ENCODE peak calls at places on chromosomes 3 and 15, in six cellular contexts. H, W, F, O, I and J are unnamed samples.

GRCh38 chr3:187963677-187964385 is 190.1 kb upstream of the LPP start:
- DNase-seq in H (no peak), W (no peak), F (no peak), O (no peak), I (peak), J (no peak)

GRCh38 chr15:72302955-72303354 is 17.0 kb downstream of the CELF6 start:
- DNase-seq in H (no peak), W (no peak), F (no peak), O (no peak), I (no peak), J (no peak)

GRCh38 chr3:50364573-50365079 is 5.3 kb upstream of the TMEM115 start:
- DNase-seq in H (no peak), W (no peak), F (no peak), O (no peak), I (peak), J (no peak)

GRCh38 chr3:185094691-185095090 is 58.2 kb downstream of the C3orf70 start:
- DNase-seq in H (peak), W (no peak), F (no peak), O (no peak), I (no peak), J (no peak)

GRCh38 chr15:50652671-50653070 is 33.9 kb downstream of the TRPM7 start:
- DNase-seq in H (no peak), W (no peak), F (peak), O (no peak), I (peak), J (no peak)

GRCh38 chr15:70633394-70633793 is 130.0 kb downstream of the UACA start:
- DNase-seq in H (no peak), W (no peak), F (peak), O (no peak), I (peak), J (no peak)

GRCh38 chr15:93111451-93111850 is 22.4 kb upstream of the RGMA start:
- DNase-seq in H (no peak), W (no peak), F (no peak), O (no peak), I (peak), J (no peak)

GRCh38 chr3:69178838-69179739 is 56.7 kb upstream of the LMOD3 start:
- DNase-seq in H (no peak), W (no peak), F (no peak), O (no peak), I (peak), J (no peak)

GRCh38 chr3:69748503-69748902 is 9.2 kb downstream of the MITF start:
- DNase-seq in H (no peak), W (peak), F (no peak), O (no peak), I (no peak), J (no peak)

GRCh38 chr15:94670436-94671034 is 439.2 kb downstream of the MCTP2 start:
- DNase-seq in H (peak), W (peak), F (no peak), O (no peak), I (peak), J (peak)

GRCh38 chr3:57729339-57730039 is 26.6 kb upstream of the SLMAP start:
- DNase-seq in H (peak), W (no peak), F (no peak), O (no peak), I (no peak), J (no peak)

GRCh38 chr3:162597221-162597620 is 1100.6 kb downstream of the OTOL1 start:
- DNase-seq in H (no peak), W (no peak), F (no peak), O (no peak), I (no peak), J (no peak)

GRCh38 chr15:57662802-57663201 is 43.7 kb upstream of the POLR2M start:
- DNase-seq in H (no peak), W (no peak), F (no peak), O (no peak), I (no peak), J (no peak)

GRCh38 chr3:48186993-48187578 is 1.1 kb downstream of the CDC25A start:
- DNase-seq in H (peak), W (peak), F (no peak), O (no peak), I (peak), J (no peak)

GRCh38 chr3:179853176-179853575 is 183.6 kb downstream of the PEX5L start:
- DNase-seq in H (peak), W (peak), F (no peak), O (no peak), I (no peak), J (no peak)

GRCh38 chr3:195828762-195829161 is 17.0 kb upstream of the MUC4 start:
- DNase-seq in H (no peak), W (no peak), F (no peak), O (no peak), I (peak), J (no peak)

GRCh38 chr3:188417329-188417728 is 263.4 kb downstream of the LPP start:
- DNase-seq in H (no peak), W (no peak), F (no peak), O (no peak), I (no peak), J (no peak)

GRCh38 chr3:195931582-195932273 is 23.4 kb upstream of the TNK2 start:
- DNase-seq in H (no peak), W (no peak), F (no peak), O (no peak), I (no peak), J (no peak)

GRCh38 chr3:55531266-55531665 is 44.2 kb upstream of the WNT5A start:
- DNase-seq in H (no peak), W (no peak), F (no peak), O (no peak), I (no peak), J (no peak)

GRCh38 chr3:134879991-134880390 is 84.9 kb downstream of the EPHB1 start:
- DNase-seq in H (no peak), W (no peak), F (no peak), O (no peak), I (no peak), J (no peak)

GRCh38 chr3:179236676-179237301 is 14.1 kb downstream of the KCNMB3 start:
- DNase-seq in H (no peak), W (peak), F (no peak), O (no peak), I (no peak), J (no peak)

GRCh38 chr3:52509753-52510328 is 14.7 kb downstream of the STAB1 start:
- DNase-seq in H (no peak), W (no peak), F (no peak), O (no peak), I (no peak), J (no peak)

GRCh38 chr15:61038387-61038786 is 190.7 kb downstream of the RORA start:
- DNase-seq in H (peak), W (peak), F (no peak), O (no peak), I (no peak), J (no peak)

GRCh38 chr3:138445654-138446053 is 11.2 kb downstream of the ESYT3 start:
- DNase-seq in H (no peak), W (no peak), F (no peak), O (no peak), I (no peak), J (no peak)

GRCh38 chr15:87871130-87871737 is 385.3 kb downstream of the NTRK3 start:
- DNase-seq in H (peak), W (no peak), F (no peak), O (no peak), I (no peak), J (no peak)

GRCh38 chr3:184354121-184354728 is 7.2 kb downstream of the CLCN2 start:
- DNase-seq in H (no peak), W (peak), F (peak), O (peak), I (peak), J (no peak)

GRCh38 chr3:104460477-104461406 is 906.0 kb upstream of the ALCAM start:
- DNase-seq in H (peak), W (peak), F (peak), O (no peak), I (peak), J (peak)

GRCh38 chr15:92801774-92802464 is 98.2 kb upstream of the CHD2 start:
- DNase-seq in H (peak), W (peak), F (no peak), O (no peak), I (peak), J (no peak)

GRCh38 chr15:59168536-59168935 is 38.1 kb upstream of the LDHAL6B start:
- DNase-seq in H (peak), W (peak), F (no peak), O (no peak), I (no peak), J (no peak)

GRCh38 chr3:48232734-48233133 is 8.2 kb upstream of the ZNF589 start:
- DNase-seq in H (peak), W (peak), F (peak), O (peak), I (peak), J (peak)

GRCh38 chr3:7272203-7272602 is 411.3 kb downstream of the GRM7 start:
- DNase-seq in H (no peak), W (peak), F (no peak), O (no peak), I (no peak), J (no peak)

GRCh38 chr15:101068961-101069734 is 150.0 kb downstream of the LRRK1 start:
- DNase-seq in H (peak), W (peak), F (peak), O (peak), I (peak), J (peak)

GRCh38 chr3:28240440-28240839 is 979 bp upstream of the CMC1 start:
- DNase-seq in H (no peak), W (no peak), F (peak), O (peak), I (no peak), J (no peak)

GRCh38 chr3:189270248-189270832 is 98.6 kb downstream of the TPRG1 start:
- DNase-seq in H (peak), W (peak), F (peak), O (no peak), I (peak), J (no peak)

GRCh38 chr15:23570466-23570865 is 5.0 kb downstream of the MKRN3 start:
- DNase-seq in H (no peak), W (no peak), F (no peak), O (no peak), I (peak), J (peak)

GRCh38 chr3:143123353-143123974 is 3.9 kb downstream of the CHST2 start:
- DNase-seq in H (no peak), W (no peak), F (no peak), O (no peak), I (peak), J (no peak)
- H3K9ac ChIP-seq in H (no peak), W (peak), F (no peak), O (no peak), I (no peak), J (no peak)

GRCh38 chr15:91114301-91114700 is 14.2 kb downstream of the SV2B start:
- DNase-seq in H (no peak), W (no peak), F (no peak), O (no peak), I (no peak), J (no peak)
- H4K91ac ChIP-seq in H (no peak), W (no peak), F (no peak), O (no peak), I (no peak), J (no peak)

GRCh38 chr15:66472176-66472999 is 25.2 kb downstream of the SNAPC5 start:
- DNase-seq in H (peak), W (peak), F (no peak), O (no peak), I (peak), J (no peak)

GRCh38 chr15:66480267-66480666 is 17.3 kb downstream of the SNAPC5 start:
- DNase-seq in H (no peak), W (no peak), F (no peak), O (no peak), I (no peak), J (no peak)

GRCh38 chr15:66474140-66474539 is 23.4 kb downstream of the SNAPC5 start:
- DNase-seq in H (no peak), W (no peak), F (peak), O (no peak), I (no peak), J (no peak)

GRCh38 chr15:66477011-66477410 is 20.6 kb downstream of the SNAPC5 start:
- DNase-seq in H (no peak), W (no peak), F (no peak), O (no peak), I (no peak), J (no peak)

GRCh38 chr15:66476535-66476934 is 21.0 kb downstream of the SNAPC5 start:
- DNase-seq in H (no peak), W (no peak), F (no peak), O (no peak), I (no peak), J (no peak)
- H3K9ac ChIP-seq in H (no peak), W (no peak), F (no peak), O (no peak), I (no peak), J (no peak)

DNA sequence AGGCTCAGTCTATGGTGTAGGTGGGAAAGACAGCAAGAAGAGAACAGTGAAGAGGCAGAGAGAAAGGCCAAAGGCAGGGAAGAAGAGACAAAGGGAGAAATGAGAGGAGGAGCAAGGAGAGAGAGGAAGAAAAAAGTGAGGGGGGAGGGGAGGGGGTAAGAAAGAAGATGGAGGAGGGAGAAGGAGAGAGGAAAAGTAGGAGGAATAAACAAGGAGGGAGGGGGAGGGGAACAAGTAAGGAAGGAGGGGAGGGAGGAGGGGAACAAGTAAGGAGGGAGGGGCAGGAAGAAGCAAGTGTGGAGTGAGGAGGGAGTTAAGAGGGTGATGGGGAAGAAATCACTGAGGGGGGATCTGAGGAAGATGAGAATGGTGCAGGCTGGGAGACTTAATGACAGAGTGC is 45.5 kb upstream of the FGD5 start:
- DNase-seq in H (no peak), W (no peak), F (no peak), O (no peak), I (no peak), J (no peak)
- H4K91ac ChIP-seq in H (no peak), W (no peak), F (no peak), O (peak), I (no peak), J (no peak)

GRCh38 chr3:170623524-170623923 is 37.6 kb upstream of the SLC7A14 start:
- DNase-seq in H (no peak), W (no peak), F (no peak), O (no peak), I (no peak), J (no peak)
- H3K9ac ChIP-seq in H (peak), W (no peak), F (no peak), O (no peak), I (no peak), J (no peak)